ENCODE peak calls at places on chromosomes 7 and 10, in six cellular contexts. Z is ovary, I is A549, Y is transverse colon, S is SK-N-SH, V is sigmoid colon. T is an unnamed sample.

GRCh38 chr7:30970074-30970473 is 6.3 kb downstream of the GHRHR start:
- DNase-seq in Z (no peak), Y (no peak), I (no peak), V (no peak), S (no peak), T (no peak)

GRCh38 chr7:34747842-34748241 is 89.8 kb downstream of the NPSR1 start:
- DNase-seq in Y (no peak), I (no peak), Z (no peak), V (no peak), S (peak), T (no peak)

GRCh38 chr10:51204076-51204475 is 129.8 kb downstream of the PRKG1 start:
- DNase-seq in Z (no peak), Y (no peak), S (no peak), I (no peak), V (no peak), T (no peak)

GRCh38 chr10:71512794-71513379 is 116.2 kb downstream of the CDH23 start:
- DNase-seq in I (no peak), Z (no peak), Y (no peak), S (peak), V (no peak), T (peak)

GRCh38 chr7:70312336-70312735 is 714.1 kb downstream of the AUTS2 start:
- DNase-seq in V (no peak), Z (no peak), S (no peak), Y (no peak), I (no peak), T (no peak)

GRCh38 chr7:45642044-45642443 is 67.9 kb downstream of the ADCY1 start:
- DNase-seq in V (no peak), I (no peak), Y (no peak), S (no peak), Z (no peak), T (no peak)

GRCh38 chr10:42638053-42638820 is at the start of gene ZNF33B:
- DNase-seq in S (peak), Z (peak), V (peak), I (peak), Y (peak), T (peak)

GRCh38 chr7:20019757-20020432 is 197.3 kb downstream of the MACC1 start:
- DNase-seq in V (no peak), Z (no peak), I (no peak), S (no peak), Y (no peak), T (no peak)

GRCh38 chr7:42350801-42351200 is 113.8 kb upstream of the GLI3 start:
- DNase-seq in I (no peak), Z (no peak), Y (no peak), S (no peak), V (no peak), T (no peak)

GRCh38 chr7:74083928-74084721 is 521 bp downstream of the LIMK1 start:
- DNase-seq in S (peak), V (peak), I (peak), Z (peak), Y (peak), T (no peak)

GRCh38 chr7:87435546-87435945 is 39.9 kb downstream of the ABCB4 start:
- DNase-seq in S (no peak), Y (no peak), I (no peak), V (no peak), Z (no peak), T (no peak)

GRCh38 chr7:133529861-133530260 is 277.0 kb downstream of the EXOC4 start:
- DNase-seq in I (no peak), Z (no peak), S (no peak), V (no peak), Y (no peak), T (no peak)

GRCh38 chr7:102431617-102432298 is 1.6 kb upstream of the ORAI2 start:
- DNase-seq in Y (peak), V (no peak), S (no peak), Z (no peak), I (peak), T (peak)

GRCh38 chr10:14023612-14024348 is 306.9 kb downstream of the FRMD4A start:
- DNase-seq in Z (no peak), S (no peak), V (no peak), I (no peak), Y (no peak), T (no peak)

GRCh38 chr10:86170255-86171153 is 196.1 kb downstream of the GRID1 start:
- DNase-seq in V (peak), Z (no peak), I (no peak), Y (no peak), S (no peak), T (no peak)

GRCh38 chr10:6528198-6528950 is 51.7 kb downstream of the PRKCQ start:
- DNase-seq in V (no peak), I (no peak), Z (no peak), S (no peak), Y (no peak), T (no peak)

GRCh38 chr10:31075434-31075833 is 43.8 kb upstream of the ZNF438 start:
- DNase-seq in I (peak), V (no peak), Y (no peak), Z (no peak), S (no peak), T (no peak)

DNA sequence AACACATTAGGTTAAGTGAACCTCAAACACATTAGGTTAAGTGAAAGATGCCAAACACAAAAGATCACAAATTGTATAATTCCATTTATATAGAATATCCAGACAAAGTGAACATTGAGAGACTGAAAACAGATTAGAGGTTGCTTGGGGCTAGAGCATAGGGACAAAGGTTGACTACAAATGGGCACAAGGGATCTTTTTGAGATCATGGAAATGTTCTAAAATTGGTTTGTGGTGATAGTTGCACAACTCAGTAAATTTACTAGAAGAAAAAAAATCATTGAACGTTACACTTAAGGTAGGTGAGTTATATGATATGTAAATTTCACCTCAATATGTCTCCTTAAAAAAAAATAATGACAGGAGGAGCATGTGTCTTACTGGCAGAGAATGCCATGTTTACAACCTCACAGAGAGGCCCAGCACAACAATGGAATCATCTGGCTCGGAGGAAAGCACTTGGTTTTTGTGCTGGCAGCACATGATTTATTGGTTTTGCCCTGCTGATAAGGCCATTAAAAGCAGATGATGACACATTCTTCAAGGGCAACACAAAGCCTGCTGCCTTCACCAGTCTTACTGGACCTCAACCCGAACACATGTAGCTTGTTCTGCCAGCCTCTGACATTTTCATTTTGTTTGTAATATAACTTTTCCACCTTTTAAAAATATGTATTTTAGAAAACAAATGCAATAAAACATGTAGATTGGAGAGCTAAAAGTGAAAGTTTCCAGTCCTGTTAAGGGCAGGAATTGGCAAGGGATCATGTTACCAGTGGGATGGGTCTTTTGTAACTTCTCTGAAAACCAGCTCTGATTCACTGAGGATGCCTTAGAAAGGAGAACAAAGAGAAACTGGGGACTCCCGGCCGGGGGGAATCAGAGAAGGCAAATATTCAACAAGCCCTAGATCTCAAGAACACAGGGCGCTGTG is 11.9 kb upstream of the LMOD2 start:
- DNase-seq in Y (no peak), I (peak), V (no peak), S (peak), Z (no peak), T (no peak)
- TF ChIP-seq EP300 in Y (no peak), I (no peak), V (no peak), S (peak), Z (no peak), T (no peak)

DNA sequence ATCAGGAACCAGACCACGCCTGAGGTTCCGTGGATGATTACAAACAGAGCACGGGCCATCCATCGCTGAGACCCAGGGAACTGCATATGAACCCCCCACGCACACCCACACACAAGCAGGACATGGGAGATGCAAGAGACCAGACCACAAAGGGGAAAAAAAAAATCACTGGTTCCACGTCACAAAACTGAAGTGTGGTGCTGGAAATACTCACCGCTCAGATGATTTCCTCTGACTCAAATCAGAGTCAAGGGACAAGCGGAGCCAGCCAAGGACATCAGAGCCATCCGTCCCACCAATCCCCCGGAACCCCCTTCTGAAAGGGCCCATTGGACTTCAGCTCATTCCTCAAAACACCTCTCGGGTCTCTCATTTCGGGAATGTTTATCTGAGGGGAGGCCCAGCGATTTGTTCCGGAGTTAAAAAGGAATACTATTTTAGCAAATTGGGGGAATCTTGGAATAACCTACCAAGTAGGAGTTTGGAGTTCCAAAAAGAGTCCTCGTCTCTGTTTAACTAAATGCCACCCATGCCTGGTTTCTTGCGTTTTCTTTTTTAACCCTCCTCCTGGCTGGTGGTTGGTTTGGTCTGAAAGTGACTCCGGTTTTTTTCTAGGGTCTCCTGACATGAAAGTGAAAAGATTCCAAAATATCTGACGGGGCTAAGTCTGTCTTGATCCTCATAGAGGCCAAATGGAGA is 15.0 kb downstream of the SNX8 start:
- DNase-seq in Y (no peak), I (no peak), S (no peak), Z (no peak), V (no peak), T (peak)
- TF ChIP-seq EP300 in Y (no peak), I (no peak), S (no peak), Z (no peak), V (no peak), T (no peak)

GRCh38 chr10:29583674-29584073 is 51.1 kb downstream of the SVIL start:
- DNase-seq in Z (no peak), S (no peak), I (no peak), Y (no peak), V (no peak), T (no peak)
- TF ChIP-seq EP300 in Z (no peak), S (no peak), I (no peak), Y (no peak), V (no peak), T (no peak)

GRCh38 chr10:78047314-78047891 is 13.7 kb downstream of the RPS24 start:
- DNase-seq in Y (peak), V (peak), I (peak), S (peak), Z (peak), T (no peak)
- TF ChIP-seq EP300 in Y (no peak), V (no peak), I (no peak), S (no peak), Z (no peak), T (no peak)

DNA sequence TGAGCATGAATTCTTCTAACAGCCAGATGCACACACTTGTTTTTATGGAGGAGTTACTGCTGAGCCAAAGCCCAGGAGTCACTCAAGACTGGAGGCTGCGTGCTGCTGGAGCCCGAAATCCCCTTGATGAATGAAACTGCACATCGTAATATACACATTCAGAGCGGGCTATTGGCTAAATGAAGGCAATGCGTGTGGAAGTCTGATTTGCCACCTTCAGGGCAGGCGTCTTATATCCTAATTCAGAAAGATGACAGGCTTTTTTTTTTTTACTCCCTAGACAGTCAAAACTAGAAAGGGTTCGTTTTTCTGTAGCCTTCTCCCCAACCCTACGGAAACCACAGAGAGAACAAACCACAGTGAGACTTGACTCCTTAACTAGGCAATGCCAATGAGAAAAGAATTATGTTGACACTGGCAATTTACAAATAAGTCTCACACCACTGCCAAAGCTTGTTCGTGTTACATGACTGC is 227.2 kb upstream of the KLF14 start:
- DNase-seq in Z (no peak), I (peak), S (no peak), V (no peak), Y (peak), T (no peak)
- TF ChIP-seq EP300 in Z (no peak), I (no peak), S (no peak), V (no peak), Y (no peak), T (no peak)

GRCh38 chr7:54292171-54292925 is 249.8 kb upstream of the VSTM2A start:
- DNase-seq in V (no peak), Z (no peak), Y (no peak), S (no peak), I (no peak), T (no peak)
- TF ChIP-seq EP300 in V (no peak), Z (no peak), Y (no peak), S (no peak), I (no peak), T (no peak)